ENCODE peak calls at places on chromosome 1, in eight cellular contexts. J is naive thymus-derived CD4-positive, alpha-beta T cell; U is Panc1; L is right cardiac atrium; K is HCT116; P is stimulated activated naive CD8-positive, alpha-beta T cell treated with anti-CD3 and anti-CD28 coated beads, Interleukin-15, amount 100 ng/mL, for 72 hours; A is A549; R is activated CD8-positive, alpha-beta T cell treated with anti-CD3 and anti-CD28 coated beads, Interleukin-2, amount 10 ng/mL, durations not matched to agents 7 days and 5 days. O is an unnamed sample.

GRCh38 chr1:54781023-54781723 is 16.9 kb upstream of the PARS2 start:
- ATAC-seq in K (no peak), P (peak), L (peak), U (no peak), J (no peak), R (no peak), A (no peak), O (no peak)

GRCh38 chr1:201624741-201625646 is 86.1 kb downstream of the NAV1 start:
- ATAC-seq in L (no peak), J (no peak), K (no peak), R (no peak), U (no peak), P (no peak), A (peak), O (peak)

GRCh38 chr1:178055779-178056471 is 38.0 kb upstream of the RASAL2 start:
- ATAC-seq in K (peak), U (peak), L (peak), J (peak), P (no peak), R (no peak), A (peak), O (peak)

GRCh38 chr1:116351914-116352313 is 21.1 kb upstream of the ATP1A1 start:
- ATAC-seq in K (no peak), J (no peak), A (no peak), U (no peak), R (no peak), L (no peak), P (no peak), O (no peak)

GRCh38 chr1:200624679-200625335 is 4.3 kb upstream of the KIF14 start:
- ATAC-seq in U (no peak), K (no peak), P (peak), L (no peak), A (no peak), J (no peak), R (no peak), O (no peak)

GRCh38 chr1:225813250-225813964 is 3.5 kb downstream of the EPHX1 start:
- ATAC-seq in P (no peak), U (no peak), K (no peak), R (no peak), L (peak), J (peak), A (peak), O (no peak)

GRCh38 chr1:119987112-119987511 is 82.3 kb downstream of the NOTCH2 start:
- ATAC-seq in P (peak), R (peak), J (peak), U (peak), A (peak), L (peak), K (no peak), O (peak)

GRCh38 chr1:184036517-184036949 is 995 bp downstream of the COLGALT2 start:
- ATAC-seq in L (peak), A (peak), P (peak), J (peak), U (peak), R (peak), K (no peak), O (peak)

O was measured in SK-N-SH treated with all-trans-retinoic acid at 6 μM for 48 hours.